ENCODE peak calls at places on chromosomes 4 and X, in ten cellular contexts. X, A, Q, N, F, H, O, M, J and U are unnamed samples.

GRCh38 chr4:1047106-1047975 is 35.9 kb downstream of the FGFRL1 start:
- DNase-seq in N (peak), Q (peak), F (peak), X (no peak), H (no peak), A (no peak), O (no peak), J (no peak), M (peak), U (peak)

GRCh38 chrX:24242649-24243556 is 71.0 kb downstream of the SUPT20HL2 start:
- DNase-seq in O (no peak), M (peak), Q (peak), A (no peak), F (peak), N (peak), X (peak), J (peak), H (no peak), U (no peak)

GRCh38 chr4:102614801-102615200 is 113.6 kb downstream of the NFKB1 start:
- DNase-seq in A (no peak), Q (no peak), O (no peak), X (no peak), N (no peak), M (no peak), F (no peak), H (peak), J (no peak), U (no peak)

GRCh38 chrX:118520858-118521206 is 25.2 kb downstream of the DOCK11 start:
- DNase-seq in H (no peak), F (no peak), Q (no peak), X (no peak), N (no peak), O (no peak), J (no peak), A (no peak), M (no peak), U (no peak)

GRCh38 chr4:22190855-22191254 is 242.3 kb upstream of the KCNIP4 start:
- DNase-seq in N (no peak), J (peak), Q (no peak), X (no peak), H (no peak), F (no peak), M (no peak), O (no peak), A (peak), U (no peak)

GRCh38 chr4:38723726-38724506 is 58.9 kb downstream of the TLR10 start:
- DNase-seq in Q (no peak), O (no peak), X (no peak), A (no peak), N (no peak), H (no peak), F (no peak), J (no peak), M (no peak), U (no peak)

GRCh38 chrX:16573781-16574180 is 76.2 kb upstream of the S100G start:
- DNase-seq in H (no peak), F (no peak), X (no peak), O (no peak), N (no peak), Q (no peak), J (no peak), M (no peak), A (no peak), U (no peak)

GRCh38 chr4:138845051-138845450 is 170.5 kb upstream of the NOCT start:
- DNase-seq in Q (no peak), X (no peak), O (no peak), M (no peak), H (no peak), F (no peak), A (no peak), J (no peak), N (no peak), U (no peak)

GRCh38 chrX:19981987-19982386 is 8.9 kb downstream of the BCLAF3 start:
- DNase-seq in X (no peak), M (no peak), J (no peak), A (no peak), N (no peak), Q (no peak), H (no peak), O (no peak), F (no peak), U (no peak)

GRCh38 chr4:88104902-88105610 is 53.4 kb downstream of the ABCG2 start:
- DNase-seq in H (no peak), M (no peak), Q (no peak), F (no peak), X (no peak), N (no peak), O (no peak), A (peak), J (peak), U (no peak)

GRCh38 chr4:48315728-48316630 is 25.4 kb upstream of the SLAIN2 start:
- DNase-seq in F (no peak), H (peak), J (peak), A (no peak), Q (no peak), X (peak), N (no peak), M (no peak), O (no peak), U (no peak)

GRCh38 chr4:37665347-37666009 is 20.7 kb downstream of the RELL1 start:
- DNase-seq in F (no peak), A (no peak), H (no peak), O (no peak), N (no peak), Q (no peak), X (no peak), M (peak), J (no peak), U (no peak)

GRCh38 chrX:72349190-72349589 is 43.5 kb upstream of the CITED1 start:
- DNase-seq in M (no peak), O (no peak), H (peak), X (no peak), N (no peak), Q (no peak), J (no peak), A (no peak), F (no peak), U (no peak)

GRCh38 chrX:105821471-105822081 is 763 bp upstream of the NRK start:
- DNase-seq in J (peak), H (no peak), M (no peak), X (no peak), A (no peak), N (no peak), O (no peak), F (no peak), Q (no peak), U (no peak)

GRCh38 chr4:142656178-142656577 is 189.9 kb downstream of the INPP4B start:
- DNase-seq in J (no peak), A (peak), F (no peak), M (no peak), X (no peak), N (no peak), Q (no peak), O (no peak), H (peak), U (no peak)

GRCh38 chr4:62014982-62015739 is 815.0 kb downstream of the ADGRL3 start:
- DNase-seq in O (no peak), A (no peak), N (no peak), F (no peak), Q (no peak), X (no peak), H (no peak), J (no peak), M (no peak), U (no peak)

GRCh38 chrX:80335062-80335830 is 85.0 kb upstream of the TENT5D start:
- DNase-seq in M (peak), F (no peak), X (no peak), O (no peak), H (peak), J (peak), N (peak), Q (peak), A (no peak), U (peak)

GRCh38 chrX:45851434-45851991 is 650.8 kb upstream of the DIPK2B start:
- DNase-seq in A (no peak), H (peak), J (peak), O (peak), M (no peak), X (no peak), F (no peak), Q (no peak), N (no peak), U (peak)

GRCh38 chrX:67555578-67556203 is 11.9 kb downstream of the AR start:
- DNase-seq in N (no peak), J (peak), A (no peak), O (no peak), M (peak), F (no peak), H (no peak), Q (no peak), X (no peak), U (no peak)

GRCh38 chrX:23902419-23902818 is 5.3 kb downstream of the APOO start:
- DNase-seq in Q (no peak), O (no peak), J (peak), M (no peak), X (peak), F (no peak), N (no peak), A (no peak), H (no peak), U (no peak)

GRCh38 chrX:103212749-103213457 is 2.0 kb upstream of the BEX4 start:
- DNase-seq in N (no peak), X (no peak), M (no peak), J (no peak), F (no peak), H (no peak), A (no peak), O (no peak), Q (no peak), U (no peak)